ENCODE peak calls at places on chromosomes 3 and 15, in nine cellular contexts. I, W, M, E, P, O, Z, K and N are unnamed samples.

GRCh38 chr3:56879453-56880224 is 77.9 kb upstream of the ARHGEF3 start:
- DNase-seq in I (no peak), W (no peak), M (no peak), E (no peak), P (peak), O (no peak), Z (no peak), K (no peak), N (peak)

GRCh38 chr3:124699686-124700396 is 30.4 kb upstream of the UMPS start:
- DNase-seq in I (no peak), W (peak), M (no peak), E (no peak), P (no peak), O (no peak), Z (peak), K (no peak), N (no peak)

GRCh38 chr15:81038975-81039607 is 38.4 kb downstream of the TLNRD1 start:
- DNase-seq in I (no peak), W (no peak), M (peak), E (no peak), P (no peak), O (no peak), Z (no peak), K (no peak), N (peak)

GRCh38 chr3:37251993-37252392 is 77.6 kb upstream of the LRRFIP2 start:
- DNase-seq in I (no peak), W (no peak), M (no peak), E (no peak), P (no peak), O (no peak), Z (no peak), K (no peak), N (no peak)

GRCh38 chr15:53588773-53589172 is 170.7 kb downstream of the WDR72 start:
- DNase-seq in I (no peak), W (no peak), M (no peak), E (peak), P (no peak), O (no peak), Z (no peak), K (no peak), N (no peak)

GRCh38 chr3:63450634-63451363 is 172.7 kb downstream of the SYNPR start:
- DNase-seq in I (no peak), W (no peak), M (no peak), E (no peak), P (no peak), O (no peak), Z (no peak), K (no peak), N (no peak)

GRCh38 chr3:161913786-161914389 is 417.3 kb downstream of the OTOL1 start:
- DNase-seq in I (no peak), W (no peak), M (no peak), E (no peak), P (peak), O (no peak), Z (no peak), K (no peak), N (no peak)

GRCh38 chr3:31968927-31969418 is 12.1 kb downstream of the OSBPL10 start:
- DNase-seq in I (no peak), W (no peak), M (no peak), E (peak), P (peak), O (no peak), Z (no peak), K (no peak), N (peak)

GRCh38 chr3:133106169-133106568 is 68.0 kb downstream of the TMEM108 start:
- DNase-seq in I (no peak), W (no peak), M (no peak), E (no peak), P (no peak), O (no peak), Z (no peak), K (no peak), N (no peak)

DNA sequence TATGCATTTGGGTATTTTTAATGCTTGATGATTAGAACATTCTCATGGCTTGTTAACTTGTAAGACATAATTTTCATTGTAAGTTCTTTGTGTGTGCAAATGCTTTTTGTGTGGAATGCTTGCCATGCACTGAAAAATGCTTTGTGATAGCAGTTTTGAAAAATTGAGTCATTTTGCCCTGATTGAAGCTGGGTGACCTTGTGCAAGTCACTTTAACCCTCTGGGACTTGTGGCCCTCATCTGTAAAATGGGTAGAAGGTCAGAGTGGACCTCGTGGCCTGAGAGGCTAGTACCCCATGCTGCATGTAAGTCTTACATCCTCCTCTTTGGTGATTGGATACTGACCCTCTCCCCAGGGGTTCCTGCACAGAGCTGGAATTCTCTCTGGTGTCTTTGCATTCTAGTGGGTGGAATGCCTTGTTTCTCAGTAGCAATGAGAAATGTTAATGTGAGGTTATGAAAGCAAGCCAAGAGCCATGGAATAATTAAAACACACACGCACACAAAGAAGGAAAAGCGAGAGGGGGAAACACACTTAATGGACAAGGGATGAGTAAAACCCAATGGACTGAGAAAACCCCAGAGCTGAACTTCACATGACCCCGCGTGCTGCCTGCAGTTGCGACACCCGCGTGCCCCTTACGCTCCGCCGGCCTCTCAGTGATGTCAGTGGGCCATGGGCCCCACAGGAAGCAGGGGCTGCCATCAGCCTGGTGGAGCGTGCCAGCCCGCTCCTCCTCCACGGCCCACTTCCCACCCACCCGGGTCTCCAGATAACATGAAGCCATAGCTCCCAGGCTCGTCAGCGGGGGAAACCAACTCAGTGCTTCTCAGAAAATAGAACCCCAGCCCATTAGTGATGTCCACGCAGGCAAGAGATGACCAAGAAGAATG is 44.0 kb downstream of the SMAD3 start:
- DNase-seq in I (no peak), W (peak), M (no peak), E (peak), P (peak), O (peak), Z (peak), K (peak), N (peak)
- TF ChIP-seq POLR2A in I (no peak), W (no peak), M (no peak), E (no peak), P (no peak), O (no peak), Z (no peak), K (no peak), N (no peak)

GRCh38 chr3:95883801-95884200 is 930.6 kb upstream of the EPHA6 start:
- DNase-seq in I (no peak), W (no peak), M (no peak), E (no peak), P (no peak), O (no peak), Z (no peak), K (no peak), N (no peak)
- TF ChIP-seq POLR2A in I (no peak), W (no peak), M (no peak), E (no peak), P (no peak), O (no peak), Z (no peak), K (no peak), N (no peak)

DNA sequence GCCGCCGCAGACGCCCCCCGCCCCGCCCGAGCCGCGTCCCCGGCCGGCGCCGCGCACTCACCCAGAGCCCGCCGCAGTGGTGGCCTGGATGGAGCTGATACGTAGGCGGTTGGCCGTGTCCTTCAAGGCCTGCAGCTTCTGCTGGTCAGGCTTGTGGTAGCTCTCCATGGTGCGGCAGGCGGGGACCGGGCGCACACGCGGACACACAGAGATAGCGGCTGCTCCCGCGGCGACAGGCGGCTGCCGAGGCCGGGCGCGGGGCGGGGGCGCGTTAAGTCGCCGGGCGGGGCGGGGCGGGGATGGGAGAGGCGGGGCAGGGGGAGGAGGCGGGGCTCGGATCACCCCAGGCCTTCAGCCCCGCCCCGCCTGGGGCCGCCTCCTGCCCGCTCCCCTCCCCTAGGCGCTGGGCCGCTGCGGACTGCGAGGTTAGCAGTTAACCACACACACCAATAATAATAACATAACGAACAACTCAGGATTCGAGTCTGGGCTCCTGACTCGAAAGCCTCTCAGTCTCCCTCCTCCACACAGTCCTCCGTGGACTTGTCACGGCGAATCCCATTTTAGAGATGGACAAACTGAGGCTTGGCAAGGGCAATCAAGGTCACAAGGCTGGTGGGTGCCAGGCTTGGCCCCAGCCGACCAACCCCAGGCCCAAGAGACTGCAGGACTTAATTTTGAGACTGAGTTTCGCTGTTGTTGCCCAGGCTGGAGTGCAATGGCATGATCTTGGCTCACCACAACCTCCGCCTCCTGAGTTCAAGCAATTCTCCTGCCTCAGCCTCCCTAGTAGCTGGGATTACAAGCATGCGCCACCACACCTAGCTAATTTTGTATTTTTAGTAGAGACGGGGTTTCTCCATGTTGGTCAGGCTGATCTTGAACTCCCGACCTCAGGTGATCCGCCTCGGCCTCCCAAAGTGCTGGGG is at the start of gene TKT:
- DNase-seq in I (peak), W (peak), M (peak), E (peak), P (peak), O (peak), Z (peak), K (peak), N (peak)
- TF ChIP-seq POLR2A in I (no peak), W (peak), M (no peak), E (peak), P (peak), O (no peak), Z (peak), K (peak), N (peak)

GRCh38 chr3:153977148-153977547 is 144.0 kb upstream of the ARHGEF26 start:
- DNase-seq in I (no peak), W (no peak), M (no peak), E (no peak), P (no peak), O (no peak), Z (peak), K (no peak), N (peak)

GRCh38 chr3:153980252-153980590 is 141.0 kb upstream of the ARHGEF26 start:
- DNase-seq in I (no peak), W (no peak), M (peak), E (no peak), P (no peak), O (no peak), Z (no peak), K (no peak), N (no peak)

GRCh38 chr3:153974614-153975013 is 146.6 kb upstream of the ARHGEF26 start:
- DNase-seq in I (no peak), W (no peak), M (no peak), E (no peak), P (no peak), O (no peak), Z (no peak), K (no peak), N (no peak)

GRCh38 chr3:153978023-153978422 is 143.2 kb upstream of the ARHGEF26 start:
- DNase-seq in I (no peak), W (no peak), M (no peak), E (no peak), P (no peak), O (no peak), Z (no peak), K (no peak), N (no peak)

GRCh38 chr3:153979419-153980251 is 141.6 kb upstream of the ARHGEF26 start:
- DNase-seq in I (no peak), W (no peak), M (no peak), E (no peak), P (no peak), O (no peak), Z (no peak), K (no peak), N (no peak)
- TF ChIP-seq POLR2A in I (no peak), W (no peak), M (no peak), E (no peak), P (no peak), O (no peak), Z (no peak), K (no peak), N (no peak)

GRCh38 chr3:39383190-39383912 is at the start of gene SLC25A38:
- DNase-seq in I (peak), W (peak), M (peak), E (peak), P (peak), O (peak), Z (peak), K (peak), N (peak)
- TF ChIP-seq POLR2A in I (peak), W (peak), M (no peak), E (peak), P (peak), O (no peak), Z (peak), K (peak), N (peak)